ENCODE peak calls at places on chromosomes 6 and 20, in seven cellular contexts. Q is bronchial epithelial cell, O is IMR-90, M is AG04450, I is MM.1S, U is heart right ventricle, G is tibial artery. B is an unnamed sample.
A peak's percentile ranks its signal among the peaks of the same experiment; 100 is the strongest.

GRCh38 chr20:3109350-3110302 is 25.1 kb upstream of the AVP start:
- DNase-seq in Q (no peak), O (no peak), M (no peak), G (no peak), U (no peak), I (no peak), B (no peak)

GRCh38 chr6:111482236-111482958 is 621 bp downstream of the REV3L start:
- DNase-seq in I (peak; percentile 44), G (peak; percentile 79), O (peak; percentile 28), U (peak; percentile 55), Q (no peak), M (no peak), B (peak; percentile 39)

GRCh38 chr6:155106456-155107107 is 111.5 kb downstream of the TIAM2 start:
- DNase-seq in M (no peak), O (no peak), I (no peak), Q (no peak), G (no peak), U (no peak), B (no peak)

GRCh38 chr20:47427746-47428145 is 71.2 kb upstream of the ZMYND8 start:
- DNase-seq in M (no peak), O (no peak), G (no peak), I (no peak), U (no peak), Q (no peak), B (no peak)

GRCh38 chr20:63041776-63042175 is 35.0 kb upstream of the BHLHE23 start:
- DNase-seq in Q (no peak), U (no peak), O (no peak), I (no peak), M (no peak), G (no peak), B (no peak)

GRCh38 chr6:34285571-34285970 is 36.8 kb upstream of the SMIM29 start:
- DNase-seq in G (no peak), M (no peak), O (no peak), I (no peak), Q (no peak), U (no peak), B (no peak)

GRCh38 chr6:73695619-73696421 is at the start of gene CD109:
- DNase-seq in Q (peak; percentile 92), I (no peak), O (peak; percentile 73), G (peak; percentile 71), U (peak; percentile 56), M (peak; percentile 32), B (peak; percentile 81)

GRCh38 chr6:122772724-122773123 is 6.8 kb upstream of the FABP7 start:
- DNase-seq in Q (peak; percentile 72), M (no peak), I (no peak), O (no peak), U (no peak), G (no peak), B (no peak)

GRCh38 chr20:17998446-17998845 is 29.6 kb downstream of the MGME1 start:
- DNase-seq in U (no peak), Q (no peak), I (no peak), O (no peak), M (no peak), G (no peak), B (no peak)

DNA sequence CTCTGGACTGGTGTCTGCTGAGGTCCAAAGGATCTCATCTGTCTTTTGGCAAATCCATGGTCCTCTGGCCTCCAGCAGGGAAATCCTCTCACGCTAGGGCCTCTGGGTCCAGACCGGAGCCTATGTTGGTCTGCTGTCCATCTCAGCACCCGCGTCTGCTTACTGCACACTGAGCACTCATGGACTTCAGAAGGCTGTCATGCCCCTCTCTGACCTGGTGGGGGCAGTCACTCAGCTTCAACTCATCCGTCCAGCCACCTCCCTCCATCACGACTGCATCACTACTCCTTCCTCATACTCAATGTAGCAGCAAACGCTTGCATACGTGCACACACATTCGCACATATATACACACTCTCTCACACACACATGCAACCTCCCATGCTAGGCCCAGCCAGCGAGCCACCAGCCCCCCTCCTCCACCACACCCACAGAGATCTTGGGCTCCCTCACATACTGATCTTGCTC is 33.3 kb downstream of the GABRR2 start:
- DNase-seq in Q (peak; percentile 22), M (no peak), I (no peak), U (no peak), O (peak; percentile 42), G (no peak), B (peak; percentile 25)
- TF ChIP-seq CTCF in Q (peak; percentile 56), M (peak; percentile 51), I (peak; percentile 36), U (peak; percentile 25), O (peak; percentile 36), G (no peak), B (peak; percentile 66)

DNA sequence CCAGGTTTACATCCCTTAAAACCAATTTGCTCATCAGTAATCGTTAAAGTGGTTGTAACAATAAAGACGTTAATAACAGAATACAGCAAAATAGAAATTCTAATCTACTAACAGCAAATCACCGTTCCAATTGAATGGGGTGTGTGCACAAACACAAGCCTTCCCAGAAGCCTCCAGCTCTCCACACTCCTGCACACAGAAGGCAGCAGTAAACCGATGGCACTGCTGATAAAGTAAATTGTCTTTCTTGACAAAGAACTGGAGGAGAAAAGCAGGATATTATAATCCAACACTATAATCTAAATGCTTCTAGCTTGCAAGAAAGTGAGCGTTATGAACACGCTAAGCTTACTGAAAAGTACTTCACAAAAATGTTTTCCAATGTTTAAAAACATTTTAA is 7.0 kb downstream of the ZNF217 start:
- DNase-seq in U (no peak), M (no peak), O (no peak), Q (no peak), G (no peak), I (no peak), B (no peak)
- H3K4me3 ChIP-seq in U (no peak overlapping the region), M (no peak overlapping the region), O (no peak overlapping the region), Q (no peak overlapping the region), G (no peak overlapping the region), I (peak overlapping the region; percentile 49), B (no peak overlapping the region)

GRCh38 chr20:38804243-38804642 is 1.3 kb upstream of the PPP1R16B start:
- DNase-seq in O (no peak), I (no peak), Q (no peak), M (no peak), U (no peak), G (no peak), B (no peak)

GRCh38 chr20:38804682-38805501 is 605 bp upstream of the PPP1R16B start:
- DNase-seq in U (peak; percentile 32), I (peak; percentile 16), O (no peak), G (no peak), M (no peak), Q (no peak), B (peak; percentile 18)

GRCh38 chr20:38806855-38807655 is 1.6 kb downstream of the PPP1R16B start:
- DNase-seq in Q (no peak), O (no peak), M (no peak), G (no peak), I (peak; percentile 49), U (no peak), B (no peak)

GRCh38 chr20:38805502-38805957 is at the start of gene PPP1R16B:
- DNase-seq in Q (no peak), O (no peak), M (no peak), I (peak; percentile 83), U (peak; percentile 75), G (no peak), B (no peak)

GRCh38 chr20:38805958-38806854 is 709 bp downstream of the PPP1R16B start:
- DNase-seq in M (no peak), G (no peak), U (peak; percentile 28), Q (no peak), O (no peak), I (peak; percentile 51), B (no peak)
- TF ChIP-seq CTCF in M (no peak), G (no peak), U (no peak), Q (no peak), O (no peak), I (peak; percentile 8), B (no peak)

GRCh38 chr6:119446623-119447008 is 97.1 kb upstream of the MAN1A1 start:
- DNase-seq in M (peak; percentile 42), Q (peak; percentile 61), O (peak; percentile 75), G (peak; percentile 72), U (no peak), I (no peak), B (peak; percentile 79)
- H3K4me3 ChIP-seq in M (no peak overlapping the region), Q (no peak overlapping the region), O (no peak overlapping the region), G (no peak overlapping the region), U (no peak overlapping the region), I (no peak overlapping the region), B (no peak overlapping the region)

GRCh38 chr20:24135786-24136185 is 147.2 kb upstream of the GGTLC1 start:
- DNase-seq in G (no peak), U (no peak), Q (no peak), M (no peak), I (no peak), O (no peak), B (no peak)
- TF ChIP-seq CTCF in G (no peak), U (no peak), Q (no peak), M (no peak), I (no peak), O (no peak), B (no peak)

B was measured in cardiac fibroblast.